ENCODE peak calls at places on chromosomes 6 and 20, in seven cellular contexts. S is 8988T; L is NCI-H2171; N is NCI-H774; V is EL; O is stimulated activated naive B cell treated with anti-CD40 and anti-IgM and Interleukin-4, amounts not matched to agents 10 μg/mL and 1 μg/mL and 100 μg/mL, for 72 hours; E is tibial nerve. T is an unnamed sample.

GRCh38 chr20:32742322-32743236 is 688 bp downstream of the COMMD7 start:
- DNase-seq in S (no peak), L (no peak), N (no peak), V (no peak), O (no peak), E (no peak), T (no peak)

GRCh38 chr6:155472886-155473285 is 17.2 kb upstream of the NOX3 start:
- DNase-seq in S (no peak), L (no peak), N (no peak), V (no peak), O (no peak), E (no peak), T (no peak)

GRCh38 chr6:68039641-68040311 is 595.3 kb upstream of the ADGRB3 start:
- DNase-seq in S (no peak), L (no peak), N (no peak), V (no peak), O (no peak), E (no peak), T (no peak)

GRCh38 chr6:146345582-146345981 is 198.1 kb upstream of the RAB32 start:
- DNase-seq in S (no peak), L (no peak), N (no peak), V (no peak), O (no peak), E (no peak), T (no peak)

GRCh38 chr6:136952714-136953260 is 30.7 kb downstream of the SLC35D3 start:
- DNase-seq in S (no peak), L (no peak), N (peak; percentile 57), V (no peak), O (no peak), E (no peak), T (no peak)

GRCh38 chr6:146481527-146481926 is 62.1 kb upstream of the RAB32 start:
- DNase-seq in S (no peak), L (no peak), N (no peak), V (no peak), O (no peak), E (no peak), T (no peak)

GRCh38 chr20:1537731-1538058 is 19.8 kb downstream of the SIRPD start:
- DNase-seq in S (no peak), L (no peak), N (no peak), V (no peak), O (peak; percentile 47), E (peak; percentile 28), T (no peak)

GRCh38 chr20:32509639-32510066 is 75.5 kb downstream of the NOL4L start:
- DNase-seq in S (no peak), L (no peak), N (no peak), V (peak; percentile 23), O (no peak), E (no peak), T (no peak)

GRCh38 chr6:139748353-139749146 is 374.1 kb upstream of the CITED2 start:
- DNase-seq in S (no peak), L (no peak), N (no peak), V (peak; percentile 70), O (no peak), E (no peak), T (no peak)

GRCh38 chr6:137715589-137716045 is 151.4 kb upstream of the TNFAIP3 start:
- DNase-seq in S (no peak), L (no peak), N (no peak), V (peak; percentile 25), O (no peak), E (no peak), T (no peak)

GRCh38 chr6:152846825-152847224 is 96.2 kb downstream of the VIP start:
- DNase-seq in S (no peak), L (peak; percentile 3), N (peak; percentile 5), V (no peak), O (no peak), E (no peak), T (no peak)

GRCh38 chr20:52832151-52832550 is 140.0 kb upstream of the TSHZ2 start:
- DNase-seq in S (no peak), L (no peak), N (no peak), V (no peak), O (no peak), E (no peak), T (no peak)

GRCh38 chr20:33744773-33745385 is 13.1 kb downstream of the ZNF341 start:
- DNase-seq in S (no peak), L (no peak), N (no peak), V (no peak), O (no peak), E (no peak), T (no peak)

GRCh38 chr6:157442296-157442695 is 61.3 kb downstream of the ZDHHC14 start:
- DNase-seq in S (no peak), L (no peak), N (no peak), V (peak; percentile 63), O (no peak), E (no peak), T (no peak)

GRCh38 chr6:68211242-68211795 is 423.8 kb upstream of the ADGRB3 start:
- DNase-seq in S (no peak), L (no peak), N (no peak), V (no peak), O (no peak), E (no peak), T (no peak)

GRCh38 chr6:137700751-137701477 is 166.1 kb upstream of the TNFAIP3 start:
- DNase-seq in S (no peak), L (no peak), N (no peak), V (no peak), O (no peak), E (peak; percentile 46), T (no peak)

GRCh38 chr20:62350629-62351422 is 16.3 kb downstream of the LAMA5 start:
- DNase-seq in S (no peak), L (no peak), N (no peak), V (no peak), O (no peak), E (no peak), T (no peak)

GRCh38 chr6:106894978-106895702 is 79.4 kb downstream of the CD24 start:
- DNase-seq in S (no peak), L (no peak), N (no peak), V (peak; percentile 20), O (no peak), E (no peak), T (no peak)

GRCh38 chr6:39416728-39417127 is 94.2 kb upstream of the KCNK16 start:
- DNase-seq in S (peak; percentile 25), L (no peak), N (no peak), V (peak; percentile 98), O (no peak), E (no peak), T (no peak)

GRCh38 chr6:100472674-100473073 is 8.0 kb upstream of the SIM1 start:
- DNase-seq in S (no peak), L (no peak), N (no peak), V (peak; percentile 80), O (no peak), E (no peak), T (no peak)

GRCh38 chr6:143227675-143228074 is 167.0 kb downstream of the AIG1 start:
- DNase-seq in S (no peak), L (no peak), N (no peak), V (no peak), O (no peak), E (no peak), T (no peak)

GRCh38 chr6:44820366-44821158 is 433.1 kb downstream of the CDC5L start:
- DNase-seq in S (no peak), L (no peak), N (no peak), V (no peak), O (no peak), E (no peak), T (no peak)

T was measured in fibroblast of the conjunctiva.